ENCODE peak calls at places on chromosomes 2 and 18, in eight cellular contexts. Q is colonic mucosa, B is heart left ventricle, Y is pancreas, H is heart right ventricle, F is iPS DF 6.9, M is neural progenitor cell, I is neuronal stem cell. A is an unnamed sample.
A peak's percentile ranks its signal among the peaks of the same experiment; 100 is the strongest.

GRCh38 chr18:78765142-78765541 is 214.5 kb upstream of the SALL3 start:
- DNase-seq in F (no peak), H (no peak), Q (no peak), M (no peak), I (no peak), Y (no peak), B (no peak), A (no peak)

GRCh38 chr2:81328968-81329367 is 1024.4 kb upstream of the LRRTM1 start:
- DNase-seq in M (no peak), I (no peak), B (no peak), H (no peak), Y (no peak), Q (no peak), F (no peak), A (no peak)

GRCh38 chr2:67055387-67056304 is 341.5 kb upstream of the ETAA1 start:
- DNase-seq in Y (no peak), B (no peak), H (no peak), F (no peak), I (no peak), M (no peak), Q (no peak), A (no peak)

GRCh38 chr18:59918320-59918755 is 18.5 kb downstream of the PMAIP1 start:
- DNase-seq in Q (peak; percentile 36), Y (no peak), I (no peak), M (peak; percentile 27), B (peak; percentile 27), H (no peak), F (no peak), A (peak; percentile 71)

GRCh38 chr2:18949871-18950597 is 360.7 kb upstream of the NT5C1B start:
- DNase-seq in B (no peak), M (no peak), Q (no peak), I (no peak), F (no peak), Y (no peak), H (no peak), A (no peak)

GRCh38 chr2:183070942-183071844 is 7.4 kb upstream of the DUSP19 start:
- DNase-seq in H (peak; percentile 15), B (peak; percentile 45), M (peak; percentile 76), Q (peak; percentile 56), F (peak; percentile 70), I (no peak), Y (peak; percentile 40), A (peak; percentile 71)

GRCh38 chr18:74064510-74064909 is 83.1 kb downstream of the FBXO15 start:
- DNase-seq in M (no peak), H (no peak), Y (no peak), I (no peak), F (no peak), Q (no peak), B (no peak), A (no peak)

GRCh38 chr18:11980148-11980554 is 1.2 kb upstream of the IMPA2 start:
- DNase-seq in Q (no peak), M (no peak), H (no peak), I (no peak), B (no peak), Y (no peak), F (no peak), A (no peak)

GRCh38 chr2:28904295-28904694 is 9.8 kb downstream of the WDR43 start:
- DNase-seq in I (no peak), M (no peak), Y (no peak), B (no peak), H (no peak), F (no peak), Q (no peak), A (no peak)

GRCh38 chr2:117983040-117983439 is 30.8 kb downstream of the CCDC93 start:
- DNase-seq in Q (no peak), Y (no peak), F (no peak), H (no peak), I (no peak), B (no peak), M (no peak), A (no peak)
- H3K36me3 ChIP-seq in Q (peaks cover 2% of the 10 kb centered on the region), Y (peaks cover 24% of the 10 kb centered on the region), F (no peaks in the 10 kb centered on the region), H (no peaks in the 10 kb centered on the region), I (no peaks in the 10 kb centered on the region), B (peaks cover 81% of the 10 kb centered on the region), M (no peaks in the 10 kb centered on the region), A (no peaks in the 10 kb centered on the region)

DNA sequence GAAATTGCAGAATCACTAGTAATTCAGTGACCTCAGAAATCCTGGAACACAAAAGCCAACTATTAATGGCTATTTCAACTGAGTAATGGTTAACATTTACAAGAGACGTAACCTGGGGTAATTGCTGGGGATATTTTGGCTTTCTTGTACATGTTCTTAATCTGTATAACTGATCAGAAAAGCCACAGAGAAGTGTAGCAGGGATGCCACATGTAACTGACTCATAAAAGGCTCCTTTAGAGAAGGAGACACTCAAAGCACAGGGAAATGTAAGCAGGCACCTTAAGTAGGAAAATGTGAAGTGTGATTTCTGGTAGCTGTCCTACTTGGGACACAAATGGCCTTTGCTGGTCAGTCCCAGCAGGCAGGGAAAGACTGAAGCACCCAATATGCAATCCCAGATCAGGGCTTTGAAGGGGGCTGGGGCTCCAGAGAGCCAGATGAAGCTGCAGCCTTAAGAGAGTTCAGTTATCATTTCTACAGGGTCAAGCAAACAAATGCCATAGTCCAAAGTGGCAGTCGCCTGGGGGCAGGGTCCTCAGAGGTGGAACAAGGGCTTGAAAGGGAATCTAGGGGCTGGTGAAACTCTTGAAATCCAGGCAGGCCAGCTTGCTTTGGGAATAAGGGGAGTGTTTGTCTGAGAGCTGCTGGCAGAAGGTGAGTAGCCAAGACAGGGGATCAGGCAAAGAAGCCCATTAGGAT is 7.2 kb upstream of the SPOPL start:
- DNase-seq in F (no peak), H (no peak), Y (no peak), B (no peak), I (no peak), Q (no peak), M (no peak), A (no peak)
- H3K4me1 ChIP-seq in F (no peaks in the 10 kb centered on the region), H (peaks cover 6% of the 10 kb centered on the region), Y (peaks cover 31% of the 10 kb centered on the region), B (peaks cover 6% of the 10 kb centered on the region), I (no peaks in the 10 kb centered on the region), Q (no peaks in the 10 kb centered on the region), M (no peaks in the 10 kb centered on the region), A (no peaks in the 10 kb centered on the region)

GRCh38 chr2:169748316-169748715 is 14.7 kb downstream of the KLHL23 start:
- DNase-seq in B (no peak), I (no peak), Y (no peak), Q (no peak), F (no peak), M (no peak), H (no peak), A (no peak)
- H3K36me3 ChIP-seq in B (peaks cover 7% of the 10 kb centered on the region), I (peaks cover 25% of the 10 kb centered on the region), Y (no peaks in the 10 kb centered on the region), Q (no peaks in the 10 kb centered on the region), F (peaks cover 9% of the 10 kb centered on the region), M (peaks cover 34% of the 10 kb centered on the region), H (no peaks in the 10 kb centered on the region), A (no peaks in the 10 kb centered on the region)

GRCh38 chr2:105753380-105753779 is 8.7 kb downstream of the NCK2 start:
- DNase-seq in F (no peak), B (no peak), Y (no peak), I (no peak), Q (no peak), H (no peak), M (no peak), A (no peak)
- H3K4me1 ChIP-seq in F (peaks cover 6% of the 10 kb centered on the region), B (peaks cover 85% of the 10 kb centered on the region), Y (peaks cover 29% of the 10 kb centered on the region), I (no peaks in the 10 kb centered on the region), Q (no peaks in the 10 kb centered on the region), H (peaks cover 45% of the 10 kb centered on the region), M (no peaks in the 10 kb centered on the region), A (peaks cover 5% of the 10 kb centered on the region)

GRCh38 chr2:86500325-86500724 is 59.2 kb downstream of the KDM3A start:
- DNase-seq in I (no peak), B (no peak), H (no peak), Y (no peak), M (no peak), Q (no peak), F (no peak), A (no peak)
- H3K36me3 ChIP-seq in I (peaks cover 17% of the 10 kb centered on the region), B (peaks cover 78% of the 10 kb centered on the region), H (no peaks in the 10 kb centered on the region), Y (peaks cover 46% of the 10 kb centered on the region), M (peaks cover 37% of the 10 kb centered on the region), Q (peaks cover 22% of the 10 kb centered on the region), F (peaks cover 4% of the 10 kb centered on the region), A (peaks cover 4% of the 10 kb centered on the region)

GRCh38 chr2:109123586-109124201 is 5.3 kb upstream of the SH3RF3 start:
- DNase-seq in Q (no peak), H (no peak), Y (no peak), B (no peak), M (no peak), F (no peak), I (no peak), A (no peak)
- H3K4me1 ChIP-seq in Q (no peaks in the 10 kb centered on the region), H (peaks cover 4% of the 10 kb centered on the region), Y (no peaks in the 10 kb centered on the region), B (peaks cover 10% of the 10 kb centered on the region), M (no peaks in the 10 kb centered on the region), F (no peaks in the 10 kb centered on the region), I (peaks cover 4% of the 10 kb centered on the region), A (peaks cover 8% of the 10 kb centered on the region)

DNA sequence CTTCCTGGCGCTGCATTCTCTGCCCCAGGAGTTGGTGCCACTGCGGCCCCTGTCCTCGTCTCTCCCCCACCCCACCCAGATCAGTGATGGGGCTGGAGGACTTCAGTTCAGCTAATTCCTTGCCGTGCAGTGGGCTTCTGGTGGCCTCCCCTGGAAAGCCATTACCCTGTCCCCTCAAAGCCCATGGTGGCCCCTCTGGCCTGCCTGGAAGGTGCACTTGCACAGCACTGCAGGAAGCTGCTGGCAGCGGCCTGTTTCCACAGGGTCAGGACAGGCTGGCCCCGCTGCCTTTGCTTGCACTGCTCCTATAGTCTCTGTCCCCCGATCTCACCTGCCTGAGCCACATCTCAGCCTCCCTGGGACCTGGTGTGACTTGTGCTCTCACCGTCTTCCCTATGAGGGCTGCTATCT is 105.1 kb downstream of the USP40 start:
- DNase-seq in B (no peak), M (no peak), I (no peak), Y (no peak), Q (no peak), F (no peak), H (no peak), A (no peak)
- H3K36me3 ChIP-seq in B (peaks cover 98% of the 10 kb centered on the region), M (no peaks in the 10 kb centered on the region), I (peaks cover 33% of the 10 kb centered on the region), Y (peaks cover 5% of the 10 kb centered on the region), Q (peaks cover 4% of the 10 kb centered on the region), F (peaks cover 9% of the 10 kb centered on the region), H (peaks cover 5% of the 10 kb centered on the region), A (peaks cover 10% of the 10 kb centered on the region)

GRCh38 chr2:9215680-9216079 is 9.1 kb downstream of the ASAP2 start:
- DNase-seq in F (no peak), Y (no peak), B (no peak), M (no peak), H (no peak), Q (no peak), I (no peak), A (no peak)
- H3K4me1 ChIP-seq in F (peaks cover 1% of the 10 kb centered on the region), Y (peaks cover 16% of the 10 kb centered on the region), B (peaks cover 38% of the 10 kb centered on the region), M (no peaks in the 10 kb centered on the region), H (peaks cover 37% of the 10 kb centered on the region), Q (peaks cover 15% of the 10 kb centered on the region), I (peaks cover 3% of the 10 kb centered on the region), A (peaks cover 37% of the 10 kb centered on the region)

A was measured in mucosa of descending colon.